ENCODE peak calls at places on chromosomes 7 and 10, in nine cellular contexts. One of them, this sample, is unnamed.

GRCh38 chr7:135260930-135261721 is 27.5 kb downstream of the STRA8 start:
- DNase-seq in NCI-H1105: no peak
- DNase-seq in neuronal stem cell: no peak
- DNase-seq in GM10248: no peak
- DNase-seq in RWPE1: no peak
- DNase-seq in HEK293T: peak; percentile 49
- DNase-seq in ELR: no peak
- DNase-seq in activated T-helper 1 cell treated with Interleukin-2 at 50 U/mL for 16 hours: no peak
- DNase-seq in T-helper 9 cell: no peak
- DNase-seq in this sample: no peak

GRCh38 chr10:80488539-80489066 is 34.5 kb downstream of the TSPAN14 start:
- DNase-seq in NCI-H1105: no peak
- DNase-seq in neuronal stem cell: no peak
- DNase-seq in GM10248: no peak
- DNase-seq in RWPE1: no peak
- DNase-seq in HEK293T: no peak
- DNase-seq in ELR: no peak
- DNase-seq in activated T-helper 1 cell treated with Interleukin-2 at 50 U/mL for 16 hours: no peak
- DNase-seq in T-helper 9 cell: no peak
- DNase-seq in this sample: peak; percentile 42

GRCh38 chr10:107733731-107734130 is 569.2 kb upstream of the SORCS1 start:
- DNase-seq in NCI-H1105: no peak
- DNase-seq in neuronal stem cell: no peak
- DNase-seq in GM10248: no peak
- DNase-seq in RWPE1: no peak
- DNase-seq in HEK293T: no peak
- DNase-seq in ELR: peak; percentile 64
- DNase-seq in activated T-helper 1 cell treated with Interleukin-2 at 50 U/mL for 16 hours: no peak
- DNase-seq in T-helper 9 cell: no peak
- DNase-seq in this sample: peak; percentile 19

GRCh38 chr7:128247640-128248194 is 6.6 kb downstream of the LEP start:
- DNase-seq in NCI-H1105: no peak
- DNase-seq in neuronal stem cell: no peak
- DNase-seq in GM10248: no peak
- DNase-seq in RWPE1: no peak
- DNase-seq in HEK293T: no peak
- DNase-seq in ELR: peak; percentile 58
- DNase-seq in activated T-helper 1 cell treated with Interleukin-2 at 50 U/mL for 16 hours: no peak
- DNase-seq in T-helper 9 cell: no peak
- DNase-seq in this sample: peak; percentile 47

GRCh38 chr7:81666209-81666608 is 103.6 kb downstream of the HGF start:
- DNase-seq in NCI-H1105: no peak
- DNase-seq in neuronal stem cell: no peak
- DNase-seq in GM10248: no peak
- DNase-seq in RWPE1: no peak
- DNase-seq in HEK293T: no peak
- DNase-seq in ELR: no peak
- DNase-seq in activated T-helper 1 cell treated with Interleukin-2 at 50 U/mL for 16 hours: no peak
- DNase-seq in T-helper 9 cell: no peak
- DNase-seq in this sample: no peak

GRCh38 chr10:13961096-13961495 is 369.6 kb downstream of the FRMD4A start:
- DNase-seq in NCI-H1105: no peak
- DNase-seq in neuronal stem cell: no peak
- DNase-seq in GM10248: no peak
- DNase-seq in RWPE1: no peak
- DNase-seq in HEK293T: no peak
- DNase-seq in ELR: peak; percentile 95
- DNase-seq in activated T-helper 1 cell treated with Interleukin-2 at 50 U/mL for 16 hours: no peak
- DNase-seq in T-helper 9 cell: no peak
- DNase-seq in this sample: peak; percentile 86

GRCh38 chr7:75980865-75981449 is 13.4 kb downstream of the TMEM120A start:
- DNase-seq in NCI-H1105: no peak
- DNase-seq in neuronal stem cell: no peak
- DNase-seq in GM10248: no peak
- DNase-seq in RWPE1: no peak
- DNase-seq in HEK293T: no peak
- DNase-seq in ELR: no peak
- DNase-seq in activated T-helper 1 cell treated with Interleukin-2 at 50 U/mL for 16 hours: no peak
- DNase-seq in T-helper 9 cell: no peak
- DNase-seq in this sample: no peak

GRCh38 chr7:151249732-151250072 is 1.2 kb upstream of the SMARCD3 start:
- DNase-seq in NCI-H1105: no peak
- DNase-seq in neuronal stem cell: peak; percentile 27
- DNase-seq in GM10248: no peak
- DNase-seq in RWPE1: no peak
- DNase-seq in HEK293T: no peak
- DNase-seq in ELR: peak; percentile 48
- DNase-seq in activated T-helper 1 cell treated with Interleukin-2 at 50 U/mL for 16 hours: no peak
- DNase-seq in T-helper 9 cell: no peak
- DNase-seq in this sample: peak; percentile 42

GRCh38 chr7:111958431-111958830 is 247.8 kb downstream of the DOCK4 start:
- DNase-seq in NCI-H1105: no peak
- DNase-seq in neuronal stem cell: no peak
- DNase-seq in GM10248: no peak
- DNase-seq in RWPE1: no peak
- DNase-seq in HEK293T: no peak
- DNase-seq in ELR: no peak
- DNase-seq in activated T-helper 1 cell treated with Interleukin-2 at 50 U/mL for 16 hours: no peak
- DNase-seq in T-helper 9 cell: no peak
- DNase-seq in this sample: no peak

GRCh38 chr10:73590881-73591577 is at the start of gene USP54:
- DNase-seq in NCI-H1105: no peak
- DNase-seq in neuronal stem cell: peak; percentile 48
- DNase-seq in GM10248: no peak
- DNase-seq in RWPE1: peak; percentile 36
- DNase-seq in HEK293T: peak; percentile 25
- DNase-seq in ELR: peak; percentile 85
- DNase-seq in activated T-helper 1 cell treated with Interleukin-2 at 50 U/mL for 16 hours: no peak
- DNase-seq in T-helper 9 cell: no peak
- DNase-seq in this sample: peak; percentile 84

GRCh38 chr7:95972554-95972953 is 200.2 kb downstream of the DYNC1I1 start:
- DNase-seq in NCI-H1105: no peak
- DNase-seq in neuronal stem cell: no peak
- DNase-seq in GM10248: no peak
- DNase-seq in RWPE1: no peak
- DNase-seq in HEK293T: no peak
- DNase-seq in ELR: no peak
- DNase-seq in activated T-helper 1 cell treated with Interleukin-2 at 50 U/mL for 16 hours: no peak
- DNase-seq in T-helper 9 cell: no peak
- DNase-seq in this sample: no peak

GRCh38 chr10:51073461-51074237 is 638 bp upstream of the PRKG1 start:
- DNase-seq in NCI-H1105: no peak
- DNase-seq in neuronal stem cell: peak; percentile 12
- DNase-seq in GM10248: peak; percentile 23
- DNase-seq in RWPE1: peak; percentile 8
- DNase-seq in HEK293T: peak; percentile 45
- DNase-seq in ELR: peak; percentile 43
- DNase-seq in activated T-helper 1 cell treated with Interleukin-2 at 50 U/mL for 16 hours: no peak
- DNase-seq in T-helper 9 cell: no peak
- DNase-seq in this sample: peak; percentile 37

GRCh38 chr10:69809318-69809717 is 7.6 kb downstream of the COL13A1 start:
- DNase-seq in NCI-H1105: no peak
- DNase-seq in neuronal stem cell: no peak
- DNase-seq in GM10248: no peak
- DNase-seq in RWPE1: no peak
- DNase-seq in HEK293T: no peak
- DNase-seq in ELR: no peak
- DNase-seq in activated T-helper 1 cell treated with Interleukin-2 at 50 U/mL for 16 hours: no peak
- DNase-seq in T-helper 9 cell: no peak
- DNase-seq in this sample: no peak

GRCh38 chr7:48144291-48144768 is 26.9 kb upstream of the ABCA13 start:
- DNase-seq in NCI-H1105: no peak
- DNase-seq in neuronal stem cell: no peak
- DNase-seq in GM10248: no peak
- DNase-seq in RWPE1: no peak
- DNase-seq in HEK293T: no peak
- DNase-seq in ELR: no peak
- DNase-seq in activated T-helper 1 cell treated with Interleukin-2 at 50 U/mL for 16 hours: no peak
- DNase-seq in T-helper 9 cell: no peak
- DNase-seq in this sample: peak; percentile 71

GRCh38 chr10:53771701-53772100 is 999.1 kb upstream of the MBL2 start:
- DNase-seq in NCI-H1105: no peak
- DNase-seq in neuronal stem cell: no peak
- DNase-seq in GM10248: no peak
- DNase-seq in RWPE1: no peak
- DNase-seq in HEK293T: peak; percentile 38
- DNase-seq in ELR: no peak
- DNase-seq in activated T-helper 1 cell treated with Interleukin-2 at 50 U/mL for 16 hours: no peak
- DNase-seq in T-helper 9 cell: no peak
- DNase-seq in this sample: no peak

GRCh38 chr7:16688249-16688648 is 42.3 kb downstream of the BZW2 start:
- DNase-seq in NCI-H1105: no peak
- DNase-seq in neuronal stem cell: no peak
- DNase-seq in GM10248: no peak
- DNase-seq in RWPE1: peak; percentile 63
- DNase-seq in HEK293T: peak; percentile 7
- DNase-seq in ELR: peak; percentile 67
- DNase-seq in activated T-helper 1 cell treated with Interleukin-2 at 50 U/mL for 16 hours: no peak
- DNase-seq in T-helper 9 cell: no peak
- DNase-seq in this sample: peak; percentile 42

GRCh38 chr10:69948261-69948660 is 104.4 kb upstream of the MACROH2A2 start:
- DNase-seq in NCI-H1105: no peak
- DNase-seq in neuronal stem cell: no peak
- DNase-seq in GM10248: no peak
- DNase-seq in RWPE1: no peak
- DNase-seq in HEK293T: no peak
- DNase-seq in ELR: no peak
- DNase-seq in activated T-helper 1 cell treated with Interleukin-2 at 50 U/mL for 16 hours: no peak
- DNase-seq in T-helper 9 cell: no peak
- DNase-seq in this sample: no peak

GRCh38 chr7:64101126-64101942 is 56.1 kb downstream of the ZNF727 start:
- DNase-seq in NCI-H1105: no peak
- DNase-seq in neuronal stem cell: no peak
- DNase-seq in GM10248: no peak
- DNase-seq in RWPE1: no peak
- DNase-seq in HEK293T: no peak
- DNase-seq in ELR: no peak
- DNase-seq in activated T-helper 1 cell treated with Interleukin-2 at 50 U/mL for 16 hours: no peak
- DNase-seq in T-helper 9 cell: no peak
- DNase-seq in this sample: no peak

GRCh38 chr7:159075563-159076238 is 69.0 kb downstream of the VIPR2 start:
- DNase-seq in NCI-H1105: no peak
- DNase-seq in neuronal stem cell: no peak
- DNase-seq in GM10248: no peak
- DNase-seq in RWPE1: no peak
- DNase-seq in HEK293T: no peak
- DNase-seq in ELR: no peak
- DNase-seq in activated T-helper 1 cell treated with Interleukin-2 at 50 U/mL for 16 hours: no peak
- DNase-seq in T-helper 9 cell: no peak
- DNase-seq in this sample: no peak

GRCh38 chr10:127041561-127041960 is 136.3 kb downstream of the DOCK1 start:
- DNase-seq in NCI-H1105: no peak
- DNase-seq in neuronal stem cell: no peak
- DNase-seq in GM10248: no peak
- DNase-seq in RWPE1: peak; percentile 90
- DNase-seq in HEK293T: no peak
- DNase-seq in ELR: peak; percentile 88
- DNase-seq in activated T-helper 1 cell treated with Interleukin-2 at 50 U/mL for 16 hours: no peak
- DNase-seq in T-helper 9 cell: no peak
- DNase-seq in this sample: peak; percentile 56

GRCh38 chr7:133695976-133696531 is 431.1 kb upstream of the LRGUK start:
- DNase-seq in NCI-H1105: no peak
- DNase-seq in neuronal stem cell: no peak
- DNase-seq in GM10248: no peak
- DNase-seq in RWPE1: no peak
- DNase-seq in HEK293T: no peak
- DNase-seq in ELR: no peak
- DNase-seq in activated T-helper 1 cell treated with Interleukin-2 at 50 U/mL for 16 hours: no peak
- DNase-seq in T-helper 9 cell: no peak
- DNase-seq in this sample: peak; percentile 17

GRCh38 chr7:149713731-149714068 is 59.7 kb downstream of the ZNF467 start:
- DNase-seq in NCI-H1105: no peak
- DNase-seq in neuronal stem cell: no peak
- DNase-seq in GM10248: no peak
- DNase-seq in RWPE1: no peak
- DNase-seq in HEK293T: no peak
- DNase-seq in ELR: no peak
- DNase-seq in activated T-helper 1 cell treated with Interleukin-2 at 50 U/mL for 16 hours: no peak
- DNase-seq in T-helper 9 cell: no peak
- DNase-seq in this sample: no peak

GRCh38 chr10:60818134-60818770 is 40.0 kb downstream of the CDK1 start:
- DNase-seq in NCI-H1105: no peak
- DNase-seq in neuronal stem cell: no peak
- DNase-seq in GM10248: no peak
- DNase-seq in RWPE1: no peak
- DNase-seq in HEK293T: no peak
- DNase-seq in ELR: peak; percentile 48
- DNase-seq in activated T-helper 1 cell treated with Interleukin-2 at 50 U/mL for 16 hours: no peak
- DNase-seq in T-helper 9 cell: no peak
- DNase-seq in this sample: peak; percentile 84

GRCh38 chr10:69728335-69728861 is 73.3 kb upstream of the COL13A1 start:
- DNase-seq in NCI-H1105: no peak
- DNase-seq in neuronal stem cell: no peak
- DNase-seq in GM10248: no peak
- DNase-seq in RWPE1: peak; percentile 87
- DNase-seq in HEK293T: no peak
- DNase-seq in ELR: peak; percentile 93
- DNase-seq in activated T-helper 1 cell treated with Interleukin-2 at 50 U/mL for 16 hours: no peak
- DNase-seq in T-helper 9 cell: no peak
- DNase-seq in this sample: peak; percentile 97

GRCh38 chr7:23184291-23184690 is 2.4 kb downstream of the NUP42 start:
- DNase-seq in NCI-H1105: no peak
- DNase-seq in neuronal stem cell: no peak
- DNase-seq in GM10248: no peak
- DNase-seq in RWPE1: no peak
- DNase-seq in HEK293T: no peak
- DNase-seq in ELR: no peak
- DNase-seq in activated T-helper 1 cell treated with Interleukin-2 at 50 U/mL for 16 hours: no peak
- DNase-seq in T-helper 9 cell: no peak
- DNase-seq in this sample: no peak

GRCh38 chr10:131544495-131544894 is 233.0 kb upstream of the TCERG1L start:
- DNase-seq in NCI-H1105: no peak
- DNase-seq in neuronal stem cell: no peak
- DNase-seq in GM10248: no peak
- DNase-seq in RWPE1: no peak
- DNase-seq in HEK293T: no peak
- DNase-seq in ELR: no peak
- DNase-seq in activated T-helper 1 cell treated with Interleukin-2 at 50 U/mL for 16 hours: no peak
- DNase-seq in T-helper 9 cell: no peak
- DNase-seq in this sample: no peak

GRCh38 chr10:130017010-130017630 is 53.0 kb upstream of the EBF3 start:
- DNase-seq in NCI-H1105: no peak
- DNase-seq in neuronal stem cell: no peak
- DNase-seq in GM10248: no peak
- DNase-seq in RWPE1: no peak
- DNase-seq in HEK293T: no peak
- DNase-seq in ELR: no peak
- DNase-seq in activated T-helper 1 cell treated with Interleukin-2 at 50 U/mL for 16 hours: no peak
- DNase-seq in T-helper 9 cell: no peak
- DNase-seq in this sample: no peak

GRCh38 chr10:122249991-122250750 is 20.9 kb upstream of the BTBD16 start:
- DNase-seq in NCI-H1105: no peak
- DNase-seq in neuronal stem cell: no peak
- DNase-seq in GM10248: no peak
- DNase-seq in RWPE1: no peak
- DNase-seq in HEK293T: no peak
- DNase-seq in ELR: no peak
- DNase-seq in activated T-helper 1 cell treated with Interleukin-2 at 50 U/mL for 16 hours: no peak
- DNase-seq in T-helper 9 cell: no peak
- DNase-seq in this sample: no peak

GRCh38 chr7:131642429-131642828 is 86.0 kb upstream of the PODXL start:
- DNase-seq in NCI-H1105: no peak
- DNase-seq in neuronal stem cell: no peak
- DNase-seq in GM10248: no peak
- DNase-seq in RWPE1: no peak
- DNase-seq in HEK293T: no peak
- DNase-seq in ELR: peak; percentile 49
- DNase-seq in activated T-helper 1 cell treated with Interleukin-2 at 50 U/mL for 16 hours: no peak
- DNase-seq in T-helper 9 cell: no peak
- DNase-seq in this sample: peak; percentile 32

GRCh38 chr10:13956826-13957225 is 370.1 kb downstream of the PRPF18 start:
- DNase-seq in NCI-H1105: no peak
- DNase-seq in neuronal stem cell: no peak
- DNase-seq in GM10248: no peak
- DNase-seq in RWPE1: no peak
- DNase-seq in HEK293T: no peak
- DNase-seq in ELR: peak; percentile 59
- DNase-seq in activated T-helper 1 cell treated with Interleukin-2 at 50 U/mL for 16 hours: no peak
- DNase-seq in T-helper 9 cell: no peak
- DNase-seq in this sample: no peak

This sample was measured in M059J.